ENCODE peak calls at places on chromosomes 13 and 19, in ten cellular contexts. X is HepG2, Z is endothelial cell of umbilical vein, G is H1, U is NB4, P is WTC11, K is HCT116, H is K562, F is A549, J is GM12878. M is an unnamed sample.

GRCh38 chr13:26961890-26962615 is 201.5 kb upstream of the GPR12 start:
- DNase-seq in X (peak; percentile 92), Z (no peak), G (no peak), U (peak; percentile 68), P (no peak), K (no peak), H (peak; percentile 32), F (no peak), J (no peak), M (no peak)

GRCh38 chr19:10295305-10295846 is 5.6 kb downstream of the ICAM5 start:
- DNase-seq in X (no peak), Z (peak; percentile 35), G (peak; percentile 74), U (no peak), P (peak; percentile 58), K (no peak), H (peak; percentile 42), F (peak; percentile 61), J (no peak), M (peak; percentile 52)

GRCh38 chr19:1450735-1451669 is 1.1 kb downstream of the APC2 start:
- DNase-seq in X (no peak), Z (no peak), G (no peak), U (no peak), P (no peak), K (no peak), H (no peak), F (no peak), J (no peak), M (peak; percentile 69)

GRCh38 chr13:51814825-51815650 is 11.1 kb upstream of the DHRS12 start:
- DNase-seq in X (peak; percentile 63), Z (peak; percentile 63), G (peak; percentile 90), U (peak; percentile 87), P (peak; percentile 80), K (peak; percentile 60), H (peak; percentile 48), F (peak; percentile 45), J (no peak), M (peak; percentile 79)

GRCh38 chr19:45305421-45305820 is 17.3 kb downstream of the CKM start:
- DNase-seq in X (peak; percentile 20), Z (no peak), G (no peak), U (no peak), P (no peak), K (no peak), H (no peak), F (no peak), J (no peak), M (no peak)

GRCh38 chr13:73891805-73892204 is 242.4 kb downstream of the KLF12 start:
- DNase-seq in X (no peak), Z (no peak), G (no peak), U (no peak), P (no peak), K (no peak), H (no peak), F (peak; percentile 22), J (no peak), M (no peak)

GRCh38 chr13:59513686-59514085 is 650.0 kb downstream of the DIAPH3 start:
- DNase-seq in X (no peak), Z (no peak), G (no peak), U (no peak), P (no peak), K (no peak), H (no peak), F (no peak), J (no peak), M (no peak)

GRCh38 chr13:101965096-101965495 is 436.8 kb downstream of the FGF14 start:
- DNase-seq in X (no peak), Z (no peak), G (no peak), U (no peak), P (no peak), K (no peak), H (no peak), F (no peak), J (no peak), M (no peak)

GRCh38 chr13:68522184-68522583 is 1292.0 kb upstream of the PCDH9 start:
- DNase-seq in X (no peak), Z (no peak), G (no peak), U (no peak), P (no peak), K (no peak), H (no peak), F (no peak), J (no peak), M (no peak)

GRCh38 chr13:66468656-66469055 is 761.5 kb downstream of the PCDH9 start:
- DNase-seq in X (no peak), Z (no peak), G (no peak), U (no peak), P (no peak), K (no peak), H (no peak), F (no peak), J (no peak), M (no peak)

GRCh38 chr13:30477346-30478235 is 11.9 kb upstream of the HMGB1 start:
- DNase-seq in X (no peak), Z (no peak), G (peak; percentile 53), U (peak; percentile 65), P (peak; percentile 29), K (no peak), H (no peak), F (no peak), J (no peak), M (no peak)

GRCh38 chr13:112814905-112815585 is 125.2 kb downstream of the ATP11A start:
- DNase-seq in X (no peak), Z (peak; percentile 56), G (no peak), U (no peak), P (no peak), K (no peak), H (no peak), F (no peak), J (no peak), M (no peak)

GRCh38 chr19:56554272-56554869 is 12.9 kb upstream of the ZNF470 start:
- DNase-seq in X (no peak), Z (no peak), G (no peak), U (no peak), P (no peak), K (no peak), H (no peak), F (no peak), J (no peak), M (no peak)

GRCh38 chr19:35717665-35718344 is at the start of gene KMT2B:
- DNase-seq in X (no peak), Z (no peak), G (peak; percentile 94), U (peak; percentile 94), P (peak; percentile 97), K (no peak), H (peak; percentile 93), F (peak; percentile 98), J (no peak), M (peak; percentile 99)

GRCh38 chr13:53200498-53201453 is 172.2 kb downstream of the OLFM4 start:
- DNase-seq in X (no peak), Z (no peak), G (peak; percentile 92), U (no peak), P (peak; percentile 90), K (no peak), H (no peak), F (no peak), J (no peak), M (peak; percentile 44)

GRCh38 chr13:108922108-108922507 is 292.7 kb downstream of the MYO16 start:
- DNase-seq in X (no peak), Z (no peak), G (no peak), U (no peak), P (no peak), K (no peak), H (no peak), F (no peak), J (no peak), M (no peak)

GRCh38 chr13:112752711-112753541 is 63.1 kb downstream of the ATP11A start:
- DNase-seq in X (no peak), Z (no peak), G (no peak), U (no peak), P (no peak), K (no peak), H (no peak), F (peak; percentile 8), J (no peak), M (no peak)

GRCh38 chr19:17513801-17514200 is 2.4 kb downstream of the PGLS start:
- DNase-seq in X (no peak), Z (no peak), G (no peak), U (peak; percentile 87), P (no peak), K (no peak), H (no peak), F (no peak), J (no peak), M (no peak)
- TF ChIP-seq MAX in X (no peak), Z (no peak), G (no peak), U (peak; percentile 52), P (no peak), K (no peak), H (no peak), F (no peak), J (no peak), M (no peak)

GRCh38 chr13:92802776-92803175 is 423.8 kb upstream of the GPC6 start:
- DNase-seq in X (no peak), Z (no peak), G (no peak), U (no peak), P (no peak), K (no peak), H (no peak), F (no peak), J (no peak), M (no peak)
- TF ChIP-seq MAX in X (no peak), Z (no peak), G (no peak), U (no peak), P (no peak), K (no peak), H (no peak), F (no peak), J (no peak), M (no peak)

GRCh38 chr19:48991823-48992570 is 1.1 kb downstream of the GYS1 start:
- DNase-seq in X (no peak), Z (peak; percentile 70), G (no peak), U (peak; percentile 62), P (no peak), K (no peak), H (peak; percentile 44), F (peak; percentile 63), J (no peak), M (peak; percentile 59)
- TF ChIP-seq MAX in X (no peak), Z (no peak), G (no peak), U (no peak), P (no peak), K (no peak), H (no peak), F (peak; percentile 30), J (no peak), M (no peak)

GRCh38 chr13:110626510-110626909 is 11.2 kb downstream of the NAXD start:
- DNase-seq in X (no peak), Z (no peak), G (no peak), U (no peak), P (no peak), K (no peak), H (no peak), F (no peak), J (no peak), M (no peak)

GRCh38 chr13:110628477-110628793 is 13.1 kb downstream of the NAXD start:
- DNase-seq in X (no peak), Z (no peak), G (no peak), U (no peak), P (no peak), K (no peak), H (no peak), F (no peak), J (no peak), M (peak; percentile 84)

GRCh38 chr13:110627351-110627750 is 12.0 kb downstream of the NAXD start:
- DNase-seq in X (no peak), Z (no peak), G (no peak), U (no peak), P (no peak), K (no peak), H (no peak), F (no peak), J (no peak), M (no peak)

GRCh38 chr13:110628952-110629701 is 13.8 kb downstream of the NAXD start:
- DNase-seq in X (no peak), Z (no peak), G (no peak), U (no peak), P (no peak), K (no peak), H (no peak), F (no peak), J (no peak), M (peak; percentile 77)

GRCh38 chr13:110627761-110628476 is 12.6 kb downstream of the NAXD start:
- DNase-seq in X (no peak), Z (no peak), G (no peak), U (no peak), P (no peak), K (no peak), H (no peak), F (no peak), J (no peak), M (peak; percentile 37)
- TF ChIP-seq MAX in X (no peak), Z (no peak), G (no peak), U (no peak), P (no peak), K (no peak), H (no peak), F (no peak), J (no peak), M (no peak)